ENCODE peak calls at places on chromosomes 11 and 22, in six cellular contexts. J is H9, C is stomach, W is neural progenitor cell, S is heart left ventricle, F is K562. G is an unnamed sample. For H3K9me3 and H3K4me1, the result is how much of the 10 kb centered on the place peaks cover.

GRCh38 chr11:131253142-131253884 is 117.1 kb upstream of the NTM start:
- DNase-seq in J (peak), C (no peak), W (peak), S (no peak), F (no peak), G (no peak)

GRCh38 chr11:44939673-44940072 is 11.0 kb downstream of the TP53I11 start:
- DNase-seq in J (peak), C (no peak), W (peak), S (no peak), F (peak), G (peak)

GRCh38 chr22:49507607-49508292 is 319.9 kb downstream of the BRD1 start:
- DNase-seq in J (no peak), C (peak), W (no peak), S (no peak), F (no peak), G (no peak)

GRCh38 chr22:42439821-42440674 is 7.8 kb upstream of the NFAM1 start:
- DNase-seq in J (no peak), C (peak), W (no peak), S (no peak), F (no peak), G (peak)

GRCh38 chr11:117823941-117824420 is 563 bp downstream of the FXYD2 start:
- DNase-seq in J (peak), C (no peak), W (no peak), S (peak), F (no peak), G (peak)

GRCh38 chr11:119100246-119100959 is 1.2 kb downstream of the DPAGT1 start:
- DNase-seq in J (no peak), C (no peak), W (peak), S (no peak), F (peak), G (peak)

GRCh38 chr11:31702966-31703365 is 108.2 kb downstream of the PAX6 start:
- DNase-seq in J (no peak), C (no peak), W (no peak), S (no peak), F (no peak), G (peak)

GRCh38 chr11:84558085-84558905 is 1068.8 kb downstream of the DLG2 start:
- DNase-seq in J (peak), C (peak), W (peak), S (no peak), F (peak), G (peak)

GRCh38 chr11:70244698-70245097 is 25.8 kb upstream of the PPFIA1 start:
- DNase-seq in J (no peak), C (no peak), W (no peak), S (no peak), F (no peak), G (peak)

GRCh38 chr22:29375436-29376076 is 12.8 kb downstream of the AP1B1 start:
- DNase-seq in J (no peak), C (no peak), W (no peak), S (no peak), F (no peak), G (no peak)

GRCh38 chr22:46392137-46392844 is 56.8 kb downstream of the TRMU start:
- DNase-seq in J (no peak), C (no peak), W (no peak), S (peak), F (no peak), G (no peak)

GRCh38 chr11:117930668-117931330 is 1.6 kb upstream of the TMPRSS13 start:
- DNase-seq in J (no peak), C (no peak), W (no peak), S (no peak), F (no peak), G (no peak)

GRCh38 chr22:22408731-22409696 is 99.5 kb downstream of the ZNF280B start:
- DNase-seq in J (peak), C (no peak), W (peak), S (no peak), F (peak), G (no peak)

GRCh38 chr22:47200273-47201051 is 438.0 kb downstream of the TBC1D22A start:
- DNase-seq in J (no peak), C (peak), W (no peak), S (peak), F (no peak), G (peak)

GRCh38 chr11:61542661-61543060 is 34.1 kb downstream of the LRRC10B start:
- DNase-seq in J (no peak), C (no peak), W (no peak), S (no peak), F (no peak), G (peak)

GRCh38 chr11:74280494-74280893 is 30.9 kb downstream of the P4HA3 start:
- DNase-seq in J (no peak), C (no peak), W (no peak), S (no peak), F (no peak), G (no peak)

GRCh38 chr22:23754980-23755636 is 883 bp upstream of the VPREB3 start:
- DNase-seq in J (no peak), C (no peak), W (no peak), S (no peak), F (no peak), G (peak)

GRCh38 chr11:69202511-69203221 is 46.9 kb downstream of the SMIM38 start:
- DNase-seq in J (no peak), C (no peak), W (no peak), S (no peak), F (no peak), G (peak)

GRCh38 chr11:46367244-46367915 is 14.1 kb upstream of the MDK start:
- DNase-seq in J (peak), C (peak), W (peak), S (peak), F (peak), G (peak)

GRCh38 chr22:32208681-32209080 is 3.8 kb upstream of the RFPL2 start:
- DNase-seq in J (no peak), C (no peak), W (no peak), S (no peak), F (no peak), G (peak)

GRCh38 chr11:69011624-69012091 is 1.4 kb downstream of the MRGPRF start:
- DNase-seq in J (no peak), C (no peak), W (no peak), S (no peak), F (no peak), G (peak)

GRCh38 chr11:14499178-14499559 is 442 bp downstream of the COPB1 start:
- DNase-seq in J (peak), C (peak), W (peak), S (peak), F (peak), G (no peak)

GRCh38 chr22:37678372-37678771 is 2.9 kb downstream of the LGALS1 start:
- DNase-seq in J (no peak), C (no peak), W (no peak), S (no peak), F (no peak), G (no peak)

GRCh38 chr11:102117472-102118113 is 7.3 kb downstream of the YAP1 start:
- DNase-seq in J (no peak), C (no peak), W (no peak), S (no peak), F (no peak), G (no peak)
- H3K9me3 ChIP-seq in J (under half), C (under half), W (under half), S (under half), F (under half), G (under half)

GRCh38 chr11:1261241-1262071 is 38.6 kb downstream of the MUC5B start:
- DNase-seq in J (no peak), C (no peak), W (no peak), S (peak), F (no peak), G (no peak)
- H3K4me1 ChIP-seq in J (under half), C (under half), W (under half), S (under half), F (under half), G (under half)

GRCh38 chr11:62542750-62543567 is 3.6 kb downstream of the AHNAK start:
- DNase-seq in J (peak), C (peak), W (peak), S (peak), F (peak), G (peak)
- H3K9me3 ChIP-seq in J (under half), C (under half), W (under half), S (under half), F (under half), G (under half)

GRCh38 chr11:33999393-33999792 is 52.1 kb upstream of the CAPRIN1 start:
- DNase-seq in J (no peak), C (no peak), W (no peak), S (no peak), F (no peak), G (no peak)
- H3K4me1 ChIP-seq in J (under half), C (under half), W (under half), S (under half), F (under half), G (under half)

G was measured in osteoblast.